ENCODE peak calls at places on chromosomes 13 and 19, in five cellular contexts. Z, N, L, Q and M are unnamed samples. For H3K36me3, the result is how much of the 10 kb centered on the place peaks cover.

GRCh38 chr13:45082964-45083363 is 37.3 kb upstream of the GTF2F2 start:
- DNase-seq in N (peak), Q (no peak), L (peak), Z (no peak), M (no peak)

GRCh38 chr19:5539431-5539833 is 28.3 kb downstream of the TINCR start:
- DNase-seq in L (no peak), Q (peak), N (no peak), Z (no peak), M (no peak)

GRCh38 chr13:61414686-61415664 is 674 bp downstream of the PCDH20 start:
- DNase-seq in Q (peak), N (no peak), L (peak), Z (peak), M (no peak)

GRCh38 chr13:99471231-99472202 is 29.8 kb upstream of the TM9SF2 start:
- DNase-seq in N (peak), L (peak), Z (no peak), Q (peak), M (no peak)

GRCh38 chr19:51691122-51692064 is 1.7 kb upstream of the SPACA6 start:
- DNase-seq in L (peak), Z (no peak), Q (peak), N (peak), M (peak)

GRCh38 chr19:2726904-2727639 is 5.9 kb upstream of the DIRAS1 start:
- DNase-seq in L (no peak), N (no peak), Q (no peak), Z (no peak), M (no peak)

GRCh38 chr13:27283906-27284523 is 13.4 kb downstream of the RASL11A start:
- DNase-seq in Z (no peak), Q (no peak), N (no peak), L (peak), M (no peak)

GRCh38 chr13:113582841-113583631 is 1.5 kb upstream of the TFDP1 start:
- DNase-seq in L (no peak), Z (peak), N (no peak), Q (no peak), M (peak)

GRCh38 chr13:45208132-45208531 is 7.3 kb upstream of the KCTD4 start:
- DNase-seq in N (no peak), L (no peak), Q (no peak), Z (no peak), M (no peak)

GRCh38 chr19:4379383-4380253 is 20.7 kb downstream of the SH3GL1 start:
- DNase-seq in Q (peak), Z (peak), N (peak), L (peak), M (no peak)

GRCh38 chr13:91744284-91744683 is 345.9 kb downstream of the GPC5 start:
- DNase-seq in L (no peak), Q (no peak), Z (no peak), N (no peak), M (no peak)

GRCh38 chr13:76754414-76754813 is 131.8 kb downstream of the KCTD12 start:
- DNase-seq in Z (no peak), Q (peak), L (peak), N (peak), M (no peak)

GRCh38 chr13:37602743-37603381 is 4.3 kb upstream of the POSTN start:
- DNase-seq in Q (peak), N (peak), L (peak), Z (no peak), M (no peak)

GRCh38 chr13:43776680-43777079 is 10.1 kb downstream of the ENOX1 start:
- DNase-seq in N (no peak), L (peak), Z (no peak), Q (peak), M (no peak)

GRCh38 chr19:1153891-1154730 is 20.0 kb downstream of the SBNO2 start:
- DNase-seq in Z (no peak), L (no peak), N (no peak), Q (no peak), M (no peak)

GRCh38 chr13:50127017-50127725 is 111.9 kb downstream of the KCNRG start:
- DNase-seq in Q (no peak), Z (peak), N (peak), L (peak), M (no peak)

GRCh38 chr19:43505186-43505456 is 575 bp upstream of the PHLDB3 start:
- DNase-seq in L (no peak), Z (no peak), N (no peak), Q (no peak), M (no peak)
- H3K27ac ChIP-seq in L (no peak), Z (no peak), N (no peak), Q (no peak), M (peak)

GRCh38 chr19:48386981-48387380 is 4.4 kb downstream of the KDELR1 start:
- DNase-seq in N (no peak), L (no peak), Z (no peak), Q (no peak), M (no peak)
- H3K36me3 ChIP-seq in N (under half), L (under half), Z (under half), Q (half or more), M (half or more)

DNA sequence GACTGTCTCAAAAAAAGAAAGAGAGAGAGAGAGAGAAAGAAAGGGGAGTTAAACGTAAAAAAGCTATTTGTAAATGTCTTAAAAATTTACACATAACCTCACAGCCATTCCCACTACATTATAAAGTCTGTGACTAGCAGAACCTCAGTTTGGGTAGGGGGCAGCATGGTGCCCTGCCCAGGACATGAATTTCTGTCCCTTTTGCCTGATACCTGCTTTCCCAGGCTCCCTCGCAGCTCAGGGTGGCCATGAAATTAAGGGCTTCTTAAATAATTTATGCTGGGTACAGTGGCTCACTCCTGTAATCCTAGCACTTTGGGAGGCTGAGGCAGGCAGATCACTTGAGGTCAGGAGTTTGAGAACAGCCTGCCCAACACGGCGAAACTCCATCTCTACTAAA is 4.8 kb downstream of the IFNL1 start:
- DNase-seq in L (no peak), N (no peak), Z (no peak), Q (no peak), M (no peak)
- H3K27ac ChIP-seq in L (no peak), N (no peak), Z (no peak), Q (no peak), M (no peak)

GRCh38 chr19:16869331-16869972 is 19.3 kb upstream of the F2RL3 start:
- DNase-seq in L (no peak), Q (no peak), Z (no peak), N (no peak), M (no peak)

GRCh38 chr19:16872728-16873127 is 16.1 kb upstream of the F2RL3 start:
- DNase-seq in N (no peak), Q (no peak), L (no peak), Z (no peak), M (no peak)

GRCh38 chr19:16871870-16872269 is 16.9 kb upstream of the F2RL3 start:
- DNase-seq in N (no peak), Q (no peak), Z (no peak), L (no peak), M (no peak)

GRCh38 chr19:16867211-16867610 is 21.6 kb upstream of the F2RL3 start:
- DNase-seq in N (no peak), L (no peak), Z (no peak), Q (no peak), M (no peak)

GRCh38 chr19:16868423-16869130 is 20.2 kb upstream of the F2RL3 start:
- DNase-seq in N (no peak), L (no peak), Z (no peak), Q (no peak), M (no peak)
- H3K36me3 ChIP-seq in N (half or more), L (under half), Z (under half), Q (half or more), M (half or more)

DNA sequence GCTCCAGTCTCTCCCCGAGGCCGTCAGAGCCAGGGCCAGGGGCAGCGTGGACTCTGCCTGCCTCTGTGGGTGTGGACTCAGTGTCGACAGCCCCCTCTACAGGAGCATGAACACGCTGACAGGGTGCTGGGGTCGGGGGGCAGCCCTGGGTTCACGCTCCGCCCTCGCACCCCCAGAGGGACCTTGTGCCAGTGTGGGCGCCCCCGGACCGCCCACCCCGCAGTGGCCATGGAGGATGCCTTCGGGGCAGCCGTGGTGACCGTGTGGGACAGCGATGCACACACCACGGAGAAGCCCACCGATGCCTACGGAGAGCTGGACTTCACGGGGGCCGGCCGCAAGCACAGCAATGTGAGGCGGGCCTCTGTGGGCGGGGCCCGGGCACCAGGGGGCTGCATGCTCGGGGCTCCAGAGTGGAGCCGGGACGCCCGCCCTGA is 8.3 kb downstream of the TRPM4 start:
- DNase-seq in Q (no peak), N (no peak), Z (no peak), L (no peak), M (no peak)
- H3K27ac ChIP-seq in Q (no peak), N (no peak), Z (no peak), L (peak), M (peak)